ENCODE peak calls at places on chromosomes 1 and 21, in nine cellular contexts. One of them, this sample, is unnamed. For H3K4me1, the result is how much of the 10 kb centered on the place peaks cover.

GRCh38 chr1:213993929-213994328 is 6.2 kb downstream of the PROX1 start:
- DNase-seq in fibroblast of lung: no peak
- DNase-seq in mucosa of descending colon: no peak
- DNase-seq in A673: no peak
- DNase-seq in CD8-positive, alpha-beta T cell: no peak
- DNase-seq in mammary epithelial cell: no peak
- DNase-seq in IMR-90: no peak
- DNase-seq in heart left ventricle: no peak
- DNase-seq in psoas muscle: no peak
- DNase-seq in this sample: no peak

GRCh38 chr1:33098371-33098770 is 17.4 kb downstream of the AZIN2 start:
- DNase-seq in psoas muscle: no peak
- DNase-seq in CD8-positive, alpha-beta T cell: no peak
- DNase-seq in IMR-90: peak
- DNase-seq in heart left ventricle: no peak
- DNase-seq in A673: no peak
- DNase-seq in fibroblast of lung: peak
- DNase-seq in mammary epithelial cell: no peak
- DNase-seq in mucosa of descending colon: no peak
- DNase-seq in this sample: no peak

GRCh38 chr21:15722591-15723324 is 7.0 kb upstream of the USP25 start:
- DNase-seq in CD8-positive, alpha-beta T cell: no peak
- DNase-seq in heart left ventricle: no peak
- DNase-seq in A673: no peak
- DNase-seq in fibroblast of lung: no peak
- DNase-seq in mammary epithelial cell: peak
- DNase-seq in IMR-90: no peak
- DNase-seq in mucosa of descending colon: no peak
- DNase-seq in psoas muscle: no peak
- DNase-seq in this sample: no peak

GRCh38 chr1:21273743-21274142 is 16.5 kb downstream of the ECE1 start:
- DNase-seq in heart left ventricle: peak
- DNase-seq in mucosa of descending colon: peak
- DNase-seq in psoas muscle: peak
- DNase-seq in mammary epithelial cell: no peak
- DNase-seq in CD8-positive, alpha-beta T cell: no peak
- DNase-seq in IMR-90: no peak
- DNase-seq in A673: no peak
- DNase-seq in fibroblast of lung: no peak
- DNase-seq in this sample: no peak

GRCh38 chr1:245337829-245338484 is 183.2 kb downstream of the KIF26B start:
- DNase-seq in fibroblast of lung: no peak
- DNase-seq in mammary epithelial cell: no peak
- DNase-seq in CD8-positive, alpha-beta T cell: no peak
- DNase-seq in mucosa of descending colon: no peak
- DNase-seq in IMR-90: no peak
- DNase-seq in A673: no peak
- DNase-seq in heart left ventricle: no peak
- DNase-seq in psoas muscle: no peak
- DNase-seq in this sample: no peak

GRCh38 chr21:26148071-26148470 is 22.5 kb downstream of the APP start:
- DNase-seq in psoas muscle: no peak
- DNase-seq in IMR-90: no peak
- DNase-seq in A673: peak
- DNase-seq in CD8-positive, alpha-beta T cell: no peak
- DNase-seq in mucosa of descending colon: no peak
- DNase-seq in heart left ventricle: no peak
- DNase-seq in fibroblast of lung: no peak
- DNase-seq in mammary epithelial cell: no peak
- DNase-seq in this sample: peak

GRCh38 chr1:178774263-178774662 is 49.2 kb downstream of the RALGPS2 start:
- DNase-seq in CD8-positive, alpha-beta T cell: no peak
- DNase-seq in mammary epithelial cell: no peak
- DNase-seq in fibroblast of lung: peak
- DNase-seq in heart left ventricle: no peak
- DNase-seq in IMR-90: peak
- DNase-seq in mucosa of descending colon: no peak
- DNase-seq in A673: peak
- DNase-seq in psoas muscle: no peak
- DNase-seq in this sample: no peak

GRCh38 chr21:31132574-31133242 is 94.4 kb upstream of the KRTAP19-8 start:
- DNase-seq in A673: no peak
- DNase-seq in heart left ventricle: no peak
- DNase-seq in mucosa of descending colon: no peak
- DNase-seq in CD8-positive, alpha-beta T cell: peak
- DNase-seq in fibroblast of lung: peak
- DNase-seq in psoas muscle: no peak
- DNase-seq in mammary epithelial cell: no peak
- DNase-seq in IMR-90: peak
- DNase-seq in this sample: peak

GRCh38 chr1:156371553-156372264 is 2.7 kb downstream of the RHBG start:
- DNase-seq in mammary epithelial cell: peak
- DNase-seq in CD8-positive, alpha-beta T cell: no peak
- DNase-seq in heart left ventricle: no peak
- DNase-seq in psoas muscle: peak
- DNase-seq in A673: no peak
- DNase-seq in mucosa of descending colon: no peak
- DNase-seq in fibroblast of lung: peak
- DNase-seq in IMR-90: peak
- DNase-seq in this sample: no peak

DNA sequence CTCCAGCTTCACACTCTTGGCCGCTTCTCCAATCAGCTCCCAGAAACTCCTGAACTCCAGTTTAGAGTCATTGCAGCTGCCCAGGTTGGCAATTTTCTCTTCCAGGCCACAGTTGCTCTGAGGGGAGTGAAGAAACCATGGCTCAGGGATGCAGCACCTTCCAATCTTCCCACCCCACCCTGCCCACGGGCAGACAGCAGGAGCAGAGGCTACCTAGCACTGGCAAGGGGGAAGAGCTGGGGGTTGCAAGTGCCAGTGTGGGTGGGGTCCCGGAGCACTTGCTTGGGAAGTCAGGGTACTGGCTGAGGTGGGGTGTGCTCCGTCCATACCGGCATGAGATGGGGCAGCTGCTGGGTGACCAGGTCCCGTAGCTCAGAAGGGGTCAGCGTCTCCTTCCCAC is 1.2 kb downstream of the S100A14 start:
- DNase-seq in CD8-positive, alpha-beta T cell: no peak
- DNase-seq in mammary epithelial cell: no peak
- DNase-seq in IMR-90: no peak
- DNase-seq in heart left ventricle: no peak
- DNase-seq in psoas muscle: no peak
- DNase-seq in fibroblast of lung: no peak
- DNase-seq in A673: no peak
- DNase-seq in mucosa of descending colon: no peak
- DNase-seq in this sample: no peak
- H3K4me1 ChIP-seq in CD8-positive, alpha-beta T cell: under half
- H3K4me1 ChIP-seq in mammary epithelial cell: under half
- H3K4me1 ChIP-seq in IMR-90: under half
- H3K4me1 ChIP-seq in heart left ventricle: under half
- H3K4me1 ChIP-seq in psoas muscle: under half
- H3K4me1 ChIP-seq in fibroblast of lung: under half
- H3K4me1 ChIP-seq in A673: under half
- H3K4me1 ChIP-seq in mucosa of descending colon: under half
- H3K4me1 ChIP-seq in this sample: under half

DNA sequence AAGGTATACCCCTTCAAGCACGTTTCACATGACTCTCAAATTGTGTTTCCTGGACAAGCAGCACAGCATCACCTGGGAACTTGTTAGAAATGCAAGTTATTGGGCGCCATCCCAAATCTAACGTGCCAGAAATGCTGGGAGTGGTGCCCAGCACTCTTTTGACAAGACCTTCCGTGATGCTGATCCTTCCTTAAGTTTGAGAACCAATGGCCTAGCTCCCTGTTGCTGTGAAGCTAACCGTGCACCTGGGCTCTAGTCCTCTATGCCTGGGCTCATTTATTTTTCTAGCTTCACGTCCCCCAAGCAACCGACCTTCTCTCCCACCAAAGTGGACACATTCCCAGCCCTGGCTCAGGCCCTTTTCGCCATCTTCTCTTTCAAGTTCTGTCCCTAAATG is 4.3 kb downstream of the BEST4 start:
- DNase-seq in CD8-positive, alpha-beta T cell: no peak
- DNase-seq in fibroblast of lung: no peak
- DNase-seq in A673: no peak
- DNase-seq in IMR-90: no peak
- DNase-seq in mammary epithelial cell: no peak
- DNase-seq in psoas muscle: no peak
- DNase-seq in heart left ventricle: no peak
- DNase-seq in mucosa of descending colon: no peak
- DNase-seq in this sample: no peak
- H3K4me3 ChIP-seq in CD8-positive, alpha-beta T cell: peak
- H3K4me3 ChIP-seq in fibroblast of lung: no peak
- H3K4me3 ChIP-seq in A673: no peak
- H3K4me3 ChIP-seq in IMR-90: no peak
- H3K4me3 ChIP-seq in mammary epithelial cell: no peak
- H3K4me3 ChIP-seq in psoas muscle: peak
- H3K4me3 ChIP-seq in heart left ventricle: peak
- H3K4me3 ChIP-seq in mucosa of descending colon: no peak
- H3K4me3 ChIP-seq in this sample: no peak

GRCh38 chr1:174785506-174785905 is 214.2 kb upstream of the CACYBP start:
- DNase-seq in A673: no peak
- DNase-seq in psoas muscle: no peak
- DNase-seq in heart left ventricle: no peak
- DNase-seq in mammary epithelial cell: no peak
- DNase-seq in CD8-positive, alpha-beta T cell: no peak
- DNase-seq in IMR-90: no peak
- DNase-seq in fibroblast of lung: no peak
- DNase-seq in mucosa of descending colon: no peak
- DNase-seq in this sample: no peak
- H3K4me1 ChIP-seq in A673: under half
- H3K4me1 ChIP-seq in psoas muscle: under half
- H3K4me1 ChIP-seq in heart left ventricle: under half
- H3K4me1 ChIP-seq in mammary epithelial cell: under half
- H3K4me1 ChIP-seq in CD8-positive, alpha-beta T cell: under half
- H3K4me1 ChIP-seq in IMR-90: under half
- H3K4me1 ChIP-seq in fibroblast of lung: under half
- H3K4me1 ChIP-seq in mucosa of descending colon: under half
- H3K4me1 ChIP-seq in this sample: under half

GRCh38 chr1:167456500-167456899 is 61.8 kb downstream of the CD247 start:
- DNase-seq in heart left ventricle: no peak
- DNase-seq in A673: no peak
- DNase-seq in fibroblast of lung: no peak
- DNase-seq in mammary epithelial cell: no peak
- DNase-seq in mucosa of descending colon: no peak
- DNase-seq in psoas muscle: no peak
- DNase-seq in CD8-positive, alpha-beta T cell: no peak
- DNase-seq in IMR-90: no peak
- DNase-seq in this sample: no peak
- H3K4me3 ChIP-seq in heart left ventricle: peak
- H3K4me3 ChIP-seq in A673: no peak
- H3K4me3 ChIP-seq in fibroblast of lung: no peak
- H3K4me3 ChIP-seq in mammary epithelial cell: no peak
- H3K4me3 ChIP-seq in mucosa of descending colon: no peak
- H3K4me3 ChIP-seq in psoas muscle: peak
- H3K4me3 ChIP-seq in CD8-positive, alpha-beta T cell: peak
- H3K4me3 ChIP-seq in IMR-90: no peak
- H3K4me3 ChIP-seq in this sample: no peak

DNA sequence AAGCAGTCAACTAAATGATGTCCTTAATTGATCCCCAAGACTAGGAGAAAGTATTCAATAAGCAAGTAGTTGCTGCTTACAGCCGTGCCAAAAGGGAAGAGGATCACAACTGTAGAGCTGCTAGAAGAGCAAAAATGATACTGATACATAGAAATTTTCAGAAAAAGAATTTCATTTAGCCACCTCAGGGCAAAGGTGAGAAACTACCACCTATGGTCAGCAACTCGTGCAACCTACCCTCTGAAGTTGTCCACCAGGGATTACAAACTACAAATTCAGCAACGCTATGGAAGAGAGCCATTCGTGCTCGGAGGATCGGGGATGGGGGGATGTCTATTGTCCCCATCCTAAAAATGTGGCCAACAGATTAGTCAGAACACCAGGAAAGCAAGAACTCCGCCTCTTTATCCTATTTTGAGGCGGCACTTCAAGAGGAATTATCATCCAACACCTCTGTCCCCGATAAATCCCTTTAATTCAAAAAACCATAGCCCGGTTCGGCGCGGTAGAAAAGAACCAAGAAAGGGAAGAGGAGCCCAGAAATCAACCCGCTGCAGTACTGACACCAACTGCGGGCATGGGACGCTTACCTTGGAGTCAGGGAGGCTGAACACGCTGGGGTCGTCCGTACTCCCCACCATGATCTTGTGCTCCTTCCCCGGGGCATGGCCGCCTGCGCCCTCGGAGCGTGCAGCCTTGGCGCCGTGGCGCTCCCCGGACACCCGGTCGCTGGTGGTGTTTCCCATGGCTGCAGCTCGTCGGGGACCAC is 687 bp downstream of the PRKAB2 start:
- DNase-seq in heart left ventricle: no peak
- DNase-seq in psoas muscle: no peak
- DNase-seq in mammary epithelial cell: no peak
- DNase-seq in A673: peak
- DNase-seq in mucosa of descending colon: no peak
- DNase-seq in IMR-90: no peak
- DNase-seq in CD8-positive, alpha-beta T cell: no peak
- DNase-seq in fibroblast of lung: no peak
- DNase-seq in this sample: no peak
- H3K4me1 ChIP-seq in heart left ventricle: under half
- H3K4me1 ChIP-seq in psoas muscle: under half
- H3K4me1 ChIP-seq in mammary epithelial cell: under half
- H3K4me1 ChIP-seq in A673: under half
- H3K4me1 ChIP-seq in mucosa of descending colon: under half
- H3K4me1 ChIP-seq in IMR-90: under half
- H3K4me1 ChIP-seq in CD8-positive, alpha-beta T cell: under half
- H3K4me1 ChIP-seq in fibroblast of lung: under half
- H3K4me1 ChIP-seq in this sample: under half

This sample was measured in SJSA1.